ENCODE peak calls at places on chromosomes 7 and 10, in six cellular contexts. One of them, this sample, is unnamed.

GRCh38 chr7:27159278-27160146 is 3.0 kb upstream of the HOXA7 start:
- DNase-seq in GM23338: no peak
- DNase-seq in upper lobe of right lung: no peak
- DNase-seq in body of pancreas: no peak
- DNase-seq in tibial artery: no peak
- DNase-seq in cardiac muscle cell: no peak
- DNase-seq in this sample: no peak

GRCh38 chr10:24438800-24439199 is 229.9 kb downstream of the KIAA1217 start:
- DNase-seq in GM23338: no peak
- DNase-seq in upper lobe of right lung: no peak
- DNase-seq in body of pancreas: no peak
- DNase-seq in tibial artery: no peak
- DNase-seq in cardiac muscle cell: no peak
- DNase-seq in this sample: no peak

GRCh38 chr7:91582799-91583230 is 297.7 kb downstream of the MTERF1 start:
- DNase-seq in GM23338: no peak
- DNase-seq in upper lobe of right lung: no peak
- DNase-seq in body of pancreas: no peak
- DNase-seq in tibial artery: no peak
- DNase-seq in cardiac muscle cell: no peak
- DNase-seq in this sample: no peak

GRCh38 chr10:72126184-72126871 is 38.0 kb upstream of the SPOCK2 start:
- DNase-seq in GM23338: peak; percentile 70
- DNase-seq in upper lobe of right lung: no peak
- DNase-seq in body of pancreas: peak; percentile 22
- DNase-seq in tibial artery: no peak
- DNase-seq in cardiac muscle cell: peak; percentile 30
- DNase-seq in this sample: no peak

GRCh38 chr10:132648871-132649528 is 111.4 kb downstream of the INPP5A start:
- DNase-seq in GM23338: no peak
- DNase-seq in upper lobe of right lung: no peak
- DNase-seq in body of pancreas: no peak
- DNase-seq in tibial artery: no peak
- DNase-seq in cardiac muscle cell: no peak
- DNase-seq in this sample: no peak

GRCh38 chr7:131819891-131820290 is 263.5 kb upstream of the PODXL start:
- DNase-seq in GM23338: no peak
- DNase-seq in upper lobe of right lung: no peak
- DNase-seq in body of pancreas: no peak
- DNase-seq in tibial artery: no peak
- DNase-seq in cardiac muscle cell: no peak
- DNase-seq in this sample: no peak

GRCh38 chr10:77205135-77205534 is 432.5 kb downstream of the KCNMA1 start:
- DNase-seq in GM23338: no peak
- DNase-seq in upper lobe of right lung: no peak
- DNase-seq in body of pancreas: no peak
- DNase-seq in tibial artery: no peak
- DNase-seq in cardiac muscle cell: no peak
- DNase-seq in this sample: no peak

GRCh38 chr7:40887099-40887498 is 752.3 kb downstream of the SUGCT start:
- DNase-seq in GM23338: no peak
- DNase-seq in upper lobe of right lung: no peak
- DNase-seq in body of pancreas: no peak
- DNase-seq in tibial artery: no peak
- DNase-seq in cardiac muscle cell: no peak
- DNase-seq in this sample: no peak

GRCh38 chr7:93461350-93461749 is 113.2 kb downstream of the CALCR start:
- DNase-seq in GM23338: peak; percentile 61
- DNase-seq in upper lobe of right lung: no peak
- DNase-seq in body of pancreas: no peak
- DNase-seq in tibial artery: no peak
- DNase-seq in cardiac muscle cell: no peak
- DNase-seq in this sample: no peak

GRCh38 chr7:8379264-8379663 is 54.1 kb upstream of the NXPH1 start:
- DNase-seq in GM23338: no peak
- DNase-seq in upper lobe of right lung: no peak
- DNase-seq in body of pancreas: peak; percentile 37
- DNase-seq in tibial artery: no peak
- DNase-seq in cardiac muscle cell: no peak
- DNase-seq in this sample: no peak

GRCh38 chr10:9091515-9092093 is 1037.1 kb downstream of the GATA3 start:
- DNase-seq in GM23338: no peak
- DNase-seq in upper lobe of right lung: no peak
- DNase-seq in body of pancreas: no peak
- DNase-seq in tibial artery: no peak
- DNase-seq in cardiac muscle cell: no peak
- DNase-seq in this sample: no peak

GRCh38 chr10:11684717-11685645 is 57.2 kb upstream of the ECHDC3 start:
- DNase-seq in GM23338: no peak
- DNase-seq in upper lobe of right lung: peak; percentile 81
- DNase-seq in body of pancreas: peak; percentile 52
- DNase-seq in tibial artery: peak; percentile 81
- DNase-seq in cardiac muscle cell: no peak
- DNase-seq in this sample: peak; percentile 47

GRCh38 chr7:149863500-149863899 is 10.3 kb upstream of the ATP6V0E2 start:
- DNase-seq in GM23338: no peak
- DNase-seq in upper lobe of right lung: no peak
- DNase-seq in body of pancreas: no peak
- DNase-seq in tibial artery: no peak
- DNase-seq in cardiac muscle cell: no peak
- DNase-seq in this sample: peak; percentile 8

GRCh38 chr10:110751845-110752244 is 107.7 kb downstream of the RBM20 start:
- DNase-seq in GM23338: no peak
- DNase-seq in upper lobe of right lung: no peak
- DNase-seq in body of pancreas: no peak
- DNase-seq in tibial artery: no peak
- DNase-seq in cardiac muscle cell: no peak
- DNase-seq in this sample: no peak

GRCh38 chr7:5523052-5523711 is 99.5 kb upstream of the TNRC18 start:
- DNase-seq in GM23338: peak; percentile 62
- DNase-seq in upper lobe of right lung: no peak
- DNase-seq in body of pancreas: no peak
- DNase-seq in tibial artery: no peak
- DNase-seq in cardiac muscle cell: peak; percentile 17
- DNase-seq in this sample: no peak

GRCh38 chr7:148983220-148984146 is 44.8 kb downstream of the PDIA4 start:
- DNase-seq in GM23338: peak; percentile 96
- DNase-seq in upper lobe of right lung: peak; percentile 75
- DNase-seq in body of pancreas: peak; percentile 50
- DNase-seq in tibial artery: no peak
- DNase-seq in cardiac muscle cell: peak; percentile 90
- DNase-seq in this sample: peak; percentile 46

GRCh38 chr10:121681982-121682687 is 83.9 kb upstream of the FGFR2 start:
- DNase-seq in GM23338: no peak
- DNase-seq in upper lobe of right lung: no peak
- DNase-seq in body of pancreas: no peak
- DNase-seq in tibial artery: no peak
- DNase-seq in cardiac muscle cell: no peak
- DNase-seq in this sample: no peak

GRCh38 chr7:1939434-1940401 is 269.6 kb downstream of the ELFN1 start:
- DNase-seq in GM23338: no peak
- DNase-seq in upper lobe of right lung: no peak
- DNase-seq in body of pancreas: no peak
- DNase-seq in tibial artery: no peak
- DNase-seq in cardiac muscle cell: no peak
- DNase-seq in this sample: peak; percentile 52

GRCh38 chr7:116631676-116632075 is 40.3 kb upstream of the MET start:
- DNase-seq in GM23338: no peak
- DNase-seq in upper lobe of right lung: no peak
- DNase-seq in body of pancreas: no peak
- DNase-seq in tibial artery: no peak
- DNase-seq in cardiac muscle cell: no peak
- DNase-seq in this sample: no peak

GRCh38 chr7:116630932-116631449 is 41.0 kb upstream of the MET start:
- DNase-seq in GM23338: peak; percentile 36
- DNase-seq in upper lobe of right lung: peak; percentile 79
- DNase-seq in body of pancreas: peak; percentile 95
- DNase-seq in tibial artery: peak; percentile 83
- DNase-seq in cardiac muscle cell: no peak
- DNase-seq in this sample: peak; percentile 89

GRCh38 chr7:116632349-116632748 is 39.6 kb upstream of the MET start:
- DNase-seq in GM23338: no peak
- DNase-seq in upper lobe of right lung: no peak
- DNase-seq in body of pancreas: no peak
- DNase-seq in tibial artery: no peak
- DNase-seq in cardiac muscle cell: no peak
- DNase-seq in this sample: no peak

GRCh38 chr7:116628971-116629586 is 42.9 kb upstream of the MET start:
- DNase-seq in GM23338: no peak
- DNase-seq in upper lobe of right lung: no peak
- DNase-seq in body of pancreas: peak; percentile 84
- DNase-seq in tibial artery: no peak
- DNase-seq in cardiac muscle cell: no peak
- DNase-seq in this sample: peak; percentile 27

GRCh38 chr7:116630357-116630756 is 41.6 kb upstream of the MET start:
- DNase-seq in GM23338: no peak
- DNase-seq in upper lobe of right lung: no peak
- DNase-seq in body of pancreas: no peak
- DNase-seq in tibial artery: no peak
- DNase-seq in cardiac muscle cell: no peak
- DNase-seq in this sample: no peak
- H3K27ac ChIP-seq in GM23338: no peak overlapping the region
- H3K27ac ChIP-seq in upper lobe of right lung: no peak overlapping the region
- H3K27ac ChIP-seq in body of pancreas: peak overlapping the region; percentile 86
- H3K27ac ChIP-seq in tibial artery: no peak overlapping the region
- H3K27ac ChIP-seq in cardiac muscle cell: no peak overlapping the region
- H3K27ac ChIP-seq in this sample: peak overlapping the region; percentile 85

DNA sequence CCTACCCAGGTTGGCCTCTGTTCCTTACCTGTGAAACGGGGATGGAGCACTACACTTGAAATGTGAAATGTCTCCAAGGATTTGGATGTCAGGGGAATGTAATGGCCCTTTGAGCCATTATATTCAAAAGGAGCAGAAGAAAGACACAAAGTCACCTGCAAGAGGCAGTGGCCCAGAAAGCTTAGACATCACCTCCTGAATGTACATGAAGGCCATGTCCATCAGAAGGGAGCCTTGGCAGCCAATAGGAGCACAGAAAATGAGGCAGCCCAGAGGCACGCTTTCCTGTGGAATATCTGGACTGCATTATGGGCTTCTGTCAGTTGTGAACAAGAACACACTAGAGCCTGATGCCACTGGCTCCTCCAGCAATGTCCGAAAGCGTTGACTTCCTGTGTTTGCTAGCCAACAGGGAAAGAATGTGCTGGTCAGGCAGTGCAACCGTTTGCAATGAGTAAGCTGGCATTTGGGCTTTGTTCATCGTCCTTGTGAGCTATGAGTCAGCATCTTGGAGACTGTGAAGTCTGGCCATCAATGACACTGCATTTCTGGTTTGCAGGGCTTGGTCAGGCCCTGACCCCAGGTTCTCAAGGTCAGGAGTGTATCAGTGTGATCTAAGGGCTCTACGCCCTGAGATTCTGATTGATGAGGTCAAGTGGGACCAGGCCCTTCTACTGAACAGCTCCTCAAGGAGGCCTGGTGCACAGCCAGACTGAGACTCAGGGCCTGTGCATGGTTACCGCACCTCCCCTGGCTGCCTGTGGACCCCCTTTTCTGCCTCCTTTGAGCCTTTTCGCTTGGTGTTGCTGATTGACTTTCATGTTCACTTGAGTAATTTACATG is 222.4 kb downstream of the RPS24 start:
- DNase-seq in GM23338: no peak
- DNase-seq in upper lobe of right lung: no peak
- DNase-seq in body of pancreas: peak; percentile 58
- DNase-seq in tibial artery: peak; percentile 90
- DNase-seq in cardiac muscle cell: peak; percentile 67
- DNase-seq in this sample: no peak
- H3K27ac ChIP-seq in GM23338: no peak overlapping the region
- H3K27ac ChIP-seq in upper lobe of right lung: peak overlapping the region; percentile 36
- H3K27ac ChIP-seq in body of pancreas: no peak overlapping the region
- H3K27ac ChIP-seq in tibial artery: peak overlapping the region; percentile 72
- H3K27ac ChIP-seq in cardiac muscle cell: peak overlapping the region; percentile 73
- H3K27ac ChIP-seq in this sample: no peak overlapping the region

DNA sequence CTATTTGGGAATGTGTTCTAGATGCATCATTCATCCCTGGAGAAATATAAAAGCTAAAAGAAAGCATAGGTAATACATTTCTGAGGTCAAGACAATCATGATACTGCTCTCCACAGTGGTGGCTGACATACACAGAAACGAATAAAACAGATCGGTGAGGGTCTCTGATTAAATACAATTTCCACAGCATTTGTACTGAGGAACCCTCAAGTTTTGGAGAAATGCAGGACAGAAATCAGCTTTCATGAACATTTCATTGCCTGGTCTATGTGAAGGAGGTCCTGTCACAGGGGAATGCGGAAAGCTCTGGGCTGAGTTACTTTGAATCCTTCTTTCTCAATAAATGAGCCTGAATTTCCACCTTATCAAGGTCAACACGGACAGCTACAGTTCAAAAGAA is 67.9 kb upstream of the ITGB1 start:
- DNase-seq in GM23338: no peak
- DNase-seq in upper lobe of right lung: no peak
- DNase-seq in body of pancreas: no peak
- DNase-seq in tibial artery: no peak
- DNase-seq in cardiac muscle cell: no peak
- DNase-seq in this sample: no peak
- H3K27ac ChIP-seq in GM23338: peak overlapping the region; percentile 34
- H3K27ac ChIP-seq in upper lobe of right lung: no peak overlapping the region
- H3K27ac ChIP-seq in body of pancreas: no peak overlapping the region
- H3K27ac ChIP-seq in tibial artery: peak overlapping the region; percentile 59
- H3K27ac ChIP-seq in cardiac muscle cell: no peak overlapping the region
- H3K27ac ChIP-seq in this sample: no peak overlapping the region

DNA sequence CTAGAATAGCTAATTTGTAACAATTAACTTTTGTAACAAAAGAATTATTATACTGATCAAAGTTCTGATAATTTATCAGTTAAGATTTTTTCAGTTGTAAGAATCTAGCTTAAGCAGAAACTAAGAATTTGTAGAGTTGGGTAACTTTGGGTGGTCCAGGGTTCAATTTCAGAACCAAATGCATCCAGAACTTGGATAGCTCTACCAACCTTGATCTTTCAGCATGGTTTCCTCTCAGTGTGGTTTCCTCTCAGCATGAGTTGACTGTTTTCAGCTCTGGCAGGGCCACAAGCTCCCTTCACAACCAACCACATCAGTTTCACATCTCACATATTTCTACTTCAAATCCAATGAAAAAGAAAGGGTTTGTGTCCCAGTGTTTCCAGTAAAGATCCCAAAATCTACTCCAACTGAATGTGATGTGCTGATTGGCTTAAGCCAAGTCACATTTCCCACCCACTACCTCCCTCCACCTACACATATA is 3.3 kb upstream of the FAS start:
- DNase-seq in GM23338: no peak
- DNase-seq in upper lobe of right lung: no peak
- DNase-seq in body of pancreas: no peak
- DNase-seq in tibial artery: no peak
- DNase-seq in cardiac muscle cell: no peak
- DNase-seq in this sample: no peak
- H3K27ac ChIP-seq in GM23338: no peak overlapping the region
- H3K27ac ChIP-seq in upper lobe of right lung: no peak overlapping the region
- H3K27ac ChIP-seq in body of pancreas: no peak overlapping the region
- H3K27ac ChIP-seq in tibial artery: peak overlapping the region; percentile 92
- H3K27ac ChIP-seq in cardiac muscle cell: no peak overlapping the region
- H3K27ac ChIP-seq in this sample: peak overlapping the region; percentile 17